ENCODE peak calls at places on chromosomes 11 and 22, in seven cellular contexts. One of them, this sample, is unnamed.

GRCh38 chr11:106495046-106495445 is 417.6 kb downstream of the AASDHPPT start:
- DNase-seq in psoas muscle: no peak
- DNase-seq in foreskin fibroblast: peak
- DNase-seq in cardiac fibroblast: peak
- DNase-seq in heart left ventricle: no peak
- DNase-seq in fibroblast of lung: peak
- DNase-seq in AG09319: no peak
- DNase-seq in this sample: no peak

GRCh38 chr11:17906436-17906835 is 106.4 kb downstream of the SERGEF start:
- DNase-seq in AG09319: no peak
- DNase-seq in foreskin fibroblast: no peak
- DNase-seq in heart left ventricle: no peak
- DNase-seq in fibroblast of lung: no peak
- DNase-seq in cardiac fibroblast: no peak
- DNase-seq in psoas muscle: no peak
- DNase-seq in this sample: no peak

GRCh38 chr11:6319001-6319878 is 1.1 kb downstream of the CAVIN3 start:
- DNase-seq in psoas muscle: peak
- DNase-seq in fibroblast of lung: peak
- DNase-seq in heart left ventricle: peak
- DNase-seq in foreskin fibroblast: peak
- DNase-seq in AG09319: no peak
- DNase-seq in cardiac fibroblast: peak
- DNase-seq in this sample: peak

GRCh38 chr11:113884361-113884836 is 9.0 kb upstream of the USP28 start:
- DNase-seq in heart left ventricle: no peak
- DNase-seq in psoas muscle: no peak
- DNase-seq in foreskin fibroblast: no peak
- DNase-seq in AG09319: no peak
- DNase-seq in cardiac fibroblast: peak
- DNase-seq in fibroblast of lung: peak
- DNase-seq in this sample: no peak

GRCh38 chr22:37796079-37796478 is 11.7 kb upstream of the GCAT start:
- DNase-seq in cardiac fibroblast: no peak
- DNase-seq in psoas muscle: no peak
- DNase-seq in fibroblast of lung: no peak
- DNase-seq in heart left ventricle: no peak
- DNase-seq in foreskin fibroblast: no peak
- DNase-seq in AG09319: no peak
- DNase-seq in this sample: no peak

GRCh38 chr22:49763138-49763537 is 64.5 kb downstream of the BRD1 start:
- DNase-seq in AG09319: no peak
- DNase-seq in cardiac fibroblast: no peak
- DNase-seq in psoas muscle: no peak
- DNase-seq in fibroblast of lung: no peak
- DNase-seq in heart left ventricle: no peak
- DNase-seq in foreskin fibroblast: no peak
- DNase-seq in this sample: no peak

GRCh38 chr11:112613051-112613972 is 347.9 kb upstream of the NCAM1 start:
- DNase-seq in psoas muscle: no peak
- DNase-seq in heart left ventricle: no peak
- DNase-seq in AG09319: no peak
- DNase-seq in foreskin fibroblast: no peak
- DNase-seq in cardiac fibroblast: peak
- DNase-seq in fibroblast of lung: peak
- DNase-seq in this sample: peak

GRCh38 chr11:6925636-6926207 is 504 bp upstream of the ZNF215 start:
- DNase-seq in fibroblast of lung: peak
- DNase-seq in cardiac fibroblast: peak
- DNase-seq in heart left ventricle: no peak
- DNase-seq in foreskin fibroblast: peak
- DNase-seq in AG09319: no peak
- DNase-seq in psoas muscle: no peak
- DNase-seq in this sample: no peak

GRCh38 chr11:64553554-64554201 is 37.3 kb upstream of the SLC22A12 start:
- DNase-seq in psoas muscle: peak
- DNase-seq in cardiac fibroblast: peak
- DNase-seq in heart left ventricle: peak
- DNase-seq in AG09319: no peak
- DNase-seq in foreskin fibroblast: peak
- DNase-seq in fibroblast of lung: peak
- DNase-seq in this sample: peak

GRCh38 chr11:129996113-129996870 is 6.3 kb downstream of the PRDM10 start:
- DNase-seq in foreskin fibroblast: no peak
- DNase-seq in AG09319: no peak
- DNase-seq in psoas muscle: no peak
- DNase-seq in heart left ventricle: peak
- DNase-seq in cardiac fibroblast: no peak
- DNase-seq in fibroblast of lung: no peak
- DNase-seq in this sample: no peak

GRCh38 chr11:18749681-18750319 is 23.8 kb upstream of the IGSF22 start:
- DNase-seq in fibroblast of lung: peak
- DNase-seq in psoas muscle: no peak
- DNase-seq in cardiac fibroblast: peak
- DNase-seq in heart left ventricle: no peak
- DNase-seq in AG09319: peak
- DNase-seq in foreskin fibroblast: peak
- DNase-seq in this sample: peak

GRCh38 chr11:103803062-103803461 is 233.4 kb upstream of the DDI1 start:
- DNase-seq in AG09319: no peak
- DNase-seq in psoas muscle: no peak
- DNase-seq in heart left ventricle: no peak
- DNase-seq in foreskin fibroblast: no peak
- DNase-seq in fibroblast of lung: peak
- DNase-seq in cardiac fibroblast: peak
- DNase-seq in this sample: no peak

GRCh38 chr22:16959345-16959930 is 48.6 kb downstream of the GAB4 start:
- DNase-seq in foreskin fibroblast: no peak
- DNase-seq in fibroblast of lung: no peak
- DNase-seq in cardiac fibroblast: no peak
- DNase-seq in AG09319: no peak
- DNase-seq in psoas muscle: no peak
- DNase-seq in heart left ventricle: no peak
- DNase-seq in this sample: no peak

GRCh38 chr11:5620606-5621521 is 3.9 kb upstream of the TRIM34 start:
- DNase-seq in fibroblast of lung: peak
- DNase-seq in AG09319: peak
- DNase-seq in heart left ventricle: no peak
- DNase-seq in foreskin fibroblast: peak
- DNase-seq in psoas muscle: no peak
- DNase-seq in cardiac fibroblast: peak
- DNase-seq in this sample: no peak

GRCh38 chr11:69265911-69266510 is 27.9 kb upstream of the MYEOV start:
- DNase-seq in AG09319: no peak
- DNase-seq in foreskin fibroblast: no peak
- DNase-seq in heart left ventricle: no peak
- DNase-seq in fibroblast of lung: no peak
- DNase-seq in cardiac fibroblast: no peak
- DNase-seq in psoas muscle: no peak
- DNase-seq in this sample: no peak

GRCh38 chr11:45075952-45076351 is 70.5 kb upstream of the PRDM11 start:
- DNase-seq in foreskin fibroblast: no peak
- DNase-seq in heart left ventricle: no peak
- DNase-seq in fibroblast of lung: no peak
- DNase-seq in cardiac fibroblast: no peak
- DNase-seq in psoas muscle: no peak
- DNase-seq in AG09319: no peak
- DNase-seq in this sample: no peak

GRCh38 chr11:78138694-78139421 is 568 bp downstream of the ALG8 start:
- DNase-seq in cardiac fibroblast: peak
- DNase-seq in heart left ventricle: no peak
- DNase-seq in psoas muscle: no peak
- DNase-seq in foreskin fibroblast: peak
- DNase-seq in AG09319: no peak
- DNase-seq in fibroblast of lung: peak
- DNase-seq in this sample: peak

GRCh38 chr22:49391436-49391835 is 436.2 kb downstream of the BRD1 start:
- DNase-seq in foreskin fibroblast: no peak
- DNase-seq in heart left ventricle: no peak
- DNase-seq in fibroblast of lung: no peak
- DNase-seq in cardiac fibroblast: no peak
- DNase-seq in AG09319: no peak
- DNase-seq in psoas muscle: no peak
- DNase-seq in this sample: no peak

GRCh38 chr22:50280708-50281383 is 10.7 kb upstream of the MAPK11 start:
- DNase-seq in AG09319: no peak
- DNase-seq in cardiac fibroblast: no peak
- DNase-seq in psoas muscle: no peak
- DNase-seq in heart left ventricle: no peak
- DNase-seq in fibroblast of lung: no peak
- DNase-seq in foreskin fibroblast: no peak
- DNase-seq in this sample: no peak

GRCh38 chr11:2821891-2822290 is 63.7 kb downstream of the CDKN1C start:
- DNase-seq in fibroblast of lung: no peak
- DNase-seq in foreskin fibroblast: no peak
- DNase-seq in psoas muscle: peak
- DNase-seq in heart left ventricle: no peak
- DNase-seq in cardiac fibroblast: no peak
- DNase-seq in AG09319: no peak
- DNase-seq in this sample: no peak

GRCh38 chr11:76698321-76699043 is 27.9 kb upstream of the LRRC32 start:
- DNase-seq in AG09319: no peak
- DNase-seq in heart left ventricle: no peak
- DNase-seq in cardiac fibroblast: peak
- DNase-seq in fibroblast of lung: no peak
- DNase-seq in psoas muscle: no peak
- DNase-seq in foreskin fibroblast: no peak
- DNase-seq in this sample: no peak

GRCh38 chr11:66891849-66892660 is 35.2 kb downstream of the LRFN4 start:
- DNase-seq in foreskin fibroblast: peak
- DNase-seq in cardiac fibroblast: peak
- DNase-seq in psoas muscle: peak
- DNase-seq in fibroblast of lung: peak
- DNase-seq in heart left ventricle: no peak
- DNase-seq in AG09319: peak
- DNase-seq in this sample: peak

GRCh38 chr11:71248656-71249055 is 3.7 kb downstream of the SHANK2 start:
- DNase-seq in fibroblast of lung: no peak
- DNase-seq in psoas muscle: no peak
- DNase-seq in foreskin fibroblast: no peak
- DNase-seq in AG09319: no peak
- DNase-seq in cardiac fibroblast: no peak
- DNase-seq in heart left ventricle: no peak
- DNase-seq in this sample: no peak

GRCh38 chr11:71249301-71249700 is 3.1 kb downstream of the SHANK2 start:
- DNase-seq in foreskin fibroblast: no peak
- DNase-seq in heart left ventricle: no peak
- DNase-seq in psoas muscle: no peak
- DNase-seq in AG09319: no peak
- DNase-seq in cardiac fibroblast: no peak
- DNase-seq in fibroblast of lung: no peak
- DNase-seq in this sample: no peak

GRCh38 chr11:71248251-71248570 is 4.2 kb downstream of the SHANK2 start:
- DNase-seq in foreskin fibroblast: no peak
- DNase-seq in psoas muscle: no peak
- DNase-seq in fibroblast of lung: no peak
- DNase-seq in AG09319: no peak
- DNase-seq in heart left ventricle: no peak
- DNase-seq in cardiac fibroblast: no peak
- DNase-seq in this sample: no peak

GRCh38 chr11:71246559-71246958 is 5.8 kb downstream of the SHANK2 start:
- DNase-seq in fibroblast of lung: no peak
- DNase-seq in psoas muscle: no peak
- DNase-seq in foreskin fibroblast: no peak
- DNase-seq in heart left ventricle: no peak
- DNase-seq in AG09319: no peak
- DNase-seq in cardiac fibroblast: no peak
- DNase-seq in this sample: no peak

GRCh38 chr11:71247551-71248250 is 4.7 kb downstream of the SHANK2 start:
- DNase-seq in heart left ventricle: no peak
- DNase-seq in cardiac fibroblast: no peak
- DNase-seq in AG09319: no peak
- DNase-seq in psoas muscle: no peak
- DNase-seq in foreskin fibroblast: no peak
- DNase-seq in fibroblast of lung: no peak
- DNase-seq in this sample: no peak
- TF ChIP-seq CTCF in heart left ventricle: no peak
- TF ChIP-seq CTCF in cardiac fibroblast: no peak
- TF ChIP-seq CTCF in AG09319: no peak
- TF ChIP-seq CTCF in psoas muscle: no peak
- TF ChIP-seq CTCF in foreskin fibroblast: no peak
- TF ChIP-seq CTCF in fibroblast of lung: no peak
- TF ChIP-seq CTCF in this sample: no peak

GRCh38 chr22:33274214-33274828 is 216.1 kb upstream of the SYN3 start:
- DNase-seq in cardiac fibroblast: peak
- DNase-seq in fibroblast of lung: no peak
- DNase-seq in AG09319: no peak
- DNase-seq in psoas muscle: no peak
- DNase-seq in foreskin fibroblast: no peak
- DNase-seq in heart left ventricle: no peak
- DNase-seq in this sample: peak
- TF ChIP-seq CTCF in cardiac fibroblast: peak
- TF ChIP-seq CTCF in fibroblast of lung: peak
- TF ChIP-seq CTCF in AG09319: peak
- TF ChIP-seq CTCF in psoas muscle: peak
- TF ChIP-seq CTCF in foreskin fibroblast: peak
- TF ChIP-seq CTCF in heart left ventricle: no peak
- TF ChIP-seq CTCF in this sample: peak

GRCh38 chr11:395866-396265 is 1.9 kb downstream of the PKP3 start:
- DNase-seq in AG09319: no peak
- DNase-seq in psoas muscle: no peak
- DNase-seq in fibroblast of lung: no peak
- DNase-seq in foreskin fibroblast: no peak
- DNase-seq in heart left ventricle: no peak
- DNase-seq in cardiac fibroblast: no peak
- DNase-seq in this sample: no peak
- TF ChIP-seq CTCF in AG09319: no peak
- TF ChIP-seq CTCF in psoas muscle: no peak
- TF ChIP-seq CTCF in fibroblast of lung: no peak
- TF ChIP-seq CTCF in foreskin fibroblast: no peak
- TF ChIP-seq CTCF in heart left ventricle: no peak
- TF ChIP-seq CTCF in cardiac fibroblast: no peak
- TF ChIP-seq CTCF in this sample: no peak

GRCh38 chr11:110531056-110531756 is 101.5 kb downstream of the FDX1 start:
- DNase-seq in foreskin fibroblast: peak
- DNase-seq in psoas muscle: no peak
- DNase-seq in cardiac fibroblast: no peak
- DNase-seq in fibroblast of lung: peak
- DNase-seq in heart left ventricle: no peak
- DNase-seq in AG09319: no peak
- DNase-seq in this sample: peak

GRCh38 chr11:110527146-110527545 is 97.4 kb downstream of the FDX1 start:
- DNase-seq in fibroblast of lung: peak
- DNase-seq in heart left ventricle: no peak
- DNase-seq in cardiac fibroblast: peak
- DNase-seq in AG09319: no peak
- DNase-seq in psoas muscle: no peak
- DNase-seq in foreskin fibroblast: peak
- DNase-seq in this sample: no peak

GRCh38 chr11:110526323-110526722 is 96.6 kb downstream of the FDX1 start:
- DNase-seq in foreskin fibroblast: no peak
- DNase-seq in psoas muscle: no peak
- DNase-seq in fibroblast of lung: no peak
- DNase-seq in heart left ventricle: no peak
- DNase-seq in cardiac fibroblast: no peak
- DNase-seq in AG09319: no peak
- DNase-seq in this sample: no peak

GRCh38 chr11:110525883-110526282 is 96.1 kb downstream of the FDX1 start:
- DNase-seq in fibroblast of lung: peak
- DNase-seq in cardiac fibroblast: peak
- DNase-seq in AG09319: peak
- DNase-seq in psoas muscle: peak
- DNase-seq in heart left ventricle: no peak
- DNase-seq in foreskin fibroblast: peak
- DNase-seq in this sample: peak

GRCh38 chr11:110529043-110529442 is 99.3 kb downstream of the FDX1 start:
- DNase-seq in AG09319: no peak
- DNase-seq in psoas muscle: no peak
- DNase-seq in heart left ventricle: no peak
- DNase-seq in foreskin fibroblast: no peak
- DNase-seq in fibroblast of lung: no peak
- DNase-seq in cardiac fibroblast: peak
- DNase-seq in this sample: no peak
- TF ChIP-seq CTCF in AG09319: peak
- TF ChIP-seq CTCF in psoas muscle: peak
- TF ChIP-seq CTCF in heart left ventricle: no peak
- TF ChIP-seq CTCF in foreskin fibroblast: peak
- TF ChIP-seq CTCF in fibroblast of lung: no peak
- TF ChIP-seq CTCF in cardiac fibroblast: peak
- TF ChIP-seq CTCF in this sample: no peak